ENCODE peak calls at places on chromosome 12, in five cellular contexts. G is neural progenitor cell; P is GM23248; K is BE2C; X is effector memory CD4-positive, alpha-beta T cell. Z is an unnamed sample. For H3K27me3 and H3K4me1, the result is how much of the 10 kb centered on the place peaks cover.

GRCh38 chr12:38154096-38155019 is 162.2 kb upstream of the ALG10B start:
- DNase-seq in G (no peak), X (no peak), P (no peak), K (no peak), Z (no peak)

GRCh38 chr12:80821513-80822000 is 104.8 kb downstream of the MYF5 start:
- DNase-seq in X (no peak), K (peak), G (peak), P (no peak), Z (no peak)

GRCh38 chr12:132228535-132229422 is 84.5 kb downstream of the NOC4L start:
- DNase-seq in X (no peak), K (no peak), P (no peak), G (no peak), Z (no peak)

GRCh38 chr12:53929527-53929926 is 9.1 kb upstream of the HOXC13 start:
- DNase-seq in G (no peak), X (no peak), P (no peak), K (no peak), Z (no peak)

GRCh38 chr12:57892232-57892987 is 45.9 kb upstream of the CTDSP2 start:
- DNase-seq in K (no peak), X (no peak), P (no peak), G (no peak), Z (no peak)

GRCh38 chr12:117685115-117685926 is 283.5 kb downstream of the KSR2 start:
- DNase-seq in G (peak), P (peak), X (no peak), K (peak), Z (peak)

GRCh38 chr12:117120787-117121186 is 21.6 kb upstream of the TESC start:
- DNase-seq in P (no peak), G (no peak), X (no peak), K (peak), Z (no peak)

GRCh38 chr12:133023566-133023965 is 13.7 kb upstream of the ZNF84 start:
- DNase-seq in P (peak), X (no peak), G (no peak), K (no peak), Z (no peak)

GRCh38 chr12:120861074-120861795 is 42.9 kb downstream of the SPPL3 start:
- DNase-seq in K (no peak), P (no peak), G (no peak), X (no peak), Z (no peak)

GRCh38 chr12:112097641-112098040 is 10.9 kb downstream of the NAA25 start:
- DNase-seq in X (no peak), G (no peak), P (no peak), K (no peak), Z (no peak)

GRCh38 chr12:112978163-112979081 is at the start of gene OAS2:
- DNase-seq in P (peak), G (peak), K (no peak), X (peak), Z (peak)

GRCh38 chr12:6532927-6533652 is 1.2 kb upstream of the GAPDH start:
- DNase-seq in P (peak), G (peak), K (peak), X (no peak), Z (peak)

GRCh38 chr12:96047151-96047620 is 11.8 kb upstream of the LTA4H start:
- DNase-seq in G (no peak), X (no peak), K (no peak), P (no peak), Z (no peak)

GRCh38 chr12:62263956-62264355 is 3.8 kb downstream of the USP15 start:
- DNase-seq in P (no peak), X (no peak), G (no peak), K (no peak), Z (no peak)

GRCh38 chr12:57606821-57607220 is 2.2 kb downstream of the DTX3 start:
- DNase-seq in X (no peak), K (no peak), G (no peak), P (no peak), Z (no peak)

GRCh38 chr12:13811061-13811460 is 170.3 kb downstream of the GRIN2B start:
- DNase-seq in P (no peak), G (no peak), K (no peak), X (no peak), Z (no peak)

GRCh38 chr12:122813310-122813713 is 21.9 kb upstream of the HIP1R start:
- DNase-seq in K (no peak), P (no peak), G (no peak), X (no peak), Z (no peak)

GRCh38 chr12:82694970-82695369 is 8.3 kb downstream of the TMTC2 start:
- DNase-seq in P (peak), X (no peak), G (no peak), K (no peak), Z (no peak)

GRCh38 chr12:122423258-122424165 is 1.0 kb upstream of the CLIP1 start:
- DNase-seq in P (peak), K (peak), G (peak), X (no peak), Z (peak)

GRCh38 chr12:102522768-102523167 is 42.4 kb upstream of the IGF1 start:
- DNase-seq in P (no peak), X (no peak), K (no peak), G (no peak), Z (no peak)

GRCh38 chr12:116882742-116883141 is 1.5 kb upstream of the HRK start:
- DNase-seq in X (no peak), P (peak), K (peak), G (peak), Z (no peak)

GRCh38 chr12:66453837-66454236 is 151.5 kb downstream of the HELB start:
- DNase-seq in G (no peak), P (no peak), X (no peak), K (no peak), Z (no peak)

GRCh38 chr12:22974865-22975264 is 349.9 kb downstream of the ETNK1 start:
- DNase-seq in K (no peak), G (no peak), X (no peak), P (peak), Z (no peak)

GRCh38 chr12:87687362-87687761 is 341.8 kb downstream of the C12orf50 start:
- DNase-seq in G (no peak), X (no peak), P (peak), K (no peak), Z (no peak)

GRCh38 chr12:104358353-104359003 is 54.9 kb downstream of the EID3 start:
- DNase-seq in X (peak), K (peak), P (peak), G (peak), Z (peak)

GRCh38 chr12:124449623-124450375 is 117.6 kb downstream of the NCOR2 start:
- DNase-seq in X (no peak), G (no peak), P (no peak), K (no peak), Z (no peak)

GRCh38 chr12:20018406-20018805 is 349.9 kb upstream of the PDE3A start:
- DNase-seq in X (no peak), P (no peak), G (no peak), K (no peak), Z (no peak)

GRCh38 chr12:49295087-49296001 is at the start of gene PRPH:
- DNase-seq in K (peak), X (no peak), G (peak), P (peak), Z (no peak)

GRCh38 chr12:49294804-49295086 is 202 bp upstream of the PRPH start:
- DNase-seq in P (no peak), K (no peak), X (no peak), G (no peak), Z (no peak)

GRCh38 chr12:49292729-49293055 is 2.3 kb upstream of the PRPH start:
- DNase-seq in X (no peak), G (no peak), K (peak), P (no peak), Z (no peak)

GRCh38 chr12:49293056-49293956 is 1.6 kb upstream of the PRPH start:
- DNase-seq in K (peak), G (peak), P (no peak), X (no peak), Z (no peak)

DNA sequence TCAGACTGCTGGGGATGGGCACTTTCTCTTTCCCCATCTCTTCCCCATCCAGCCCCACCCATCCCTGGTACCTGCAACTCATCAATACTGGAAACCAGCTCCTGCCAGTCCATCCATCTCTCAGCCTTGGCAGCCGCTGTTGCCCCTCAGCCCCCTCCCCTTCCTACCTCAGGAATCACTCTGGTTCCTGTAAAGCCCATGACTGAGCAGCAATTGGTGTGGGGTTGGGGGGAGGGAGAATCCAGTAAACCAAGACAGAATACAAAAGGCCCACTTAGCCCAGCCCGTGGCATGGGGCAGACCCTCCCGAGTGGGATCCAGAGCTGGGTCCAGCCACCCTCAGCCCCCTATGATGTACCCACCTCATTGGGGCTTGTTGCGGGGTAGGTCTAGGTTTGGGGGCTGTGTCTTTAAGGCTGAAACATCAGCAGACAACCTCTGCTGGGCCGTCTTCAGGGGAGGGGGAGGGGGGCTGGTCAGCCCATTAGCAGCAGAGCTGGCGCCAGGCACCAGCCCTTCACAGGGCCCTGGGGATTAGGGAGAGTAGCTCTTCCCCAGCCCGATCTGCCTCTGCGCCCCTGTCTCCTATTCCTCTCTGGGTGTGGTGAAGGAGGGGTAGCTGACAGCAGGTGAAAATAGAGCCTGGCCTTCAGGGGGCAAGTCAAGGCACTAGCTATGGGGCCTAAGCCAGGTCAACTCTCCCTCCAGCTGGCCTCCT is 702 bp upstream of the PRPH start:
- DNase-seq in X (no peak), P (no peak), K (peak), G (peak), Z (no peak)
- H3K27me3 ChIP-seq in X (under half), P (under half), K (under half), G (half or more), Z (under half)

GRCh38 chr12:110247340-110248095 is 33.5 kb upstream of the ATP2A2 start:
- DNase-seq in P (no peak), K (peak), X (no peak), G (no peak), Z (no peak)

GRCh38 chr12:110246690-110247339 is 34.2 kb upstream of the ATP2A2 start:
- DNase-seq in K (no peak), G (no peak), P (no peak), X (no peak), Z (no peak)

GRCh38 chr12:110244372-110244771 is 36.7 kb upstream of the ATP2A2 start:
- DNase-seq in P (no peak), G (no peak), K (no peak), X (no peak), Z (no peak)

GRCh38 chr12:110244829-110245228 is 36.2 kb upstream of the ATP2A2 start:
- DNase-seq in X (no peak), K (no peak), G (peak), P (no peak), Z (no peak)

DNA sequence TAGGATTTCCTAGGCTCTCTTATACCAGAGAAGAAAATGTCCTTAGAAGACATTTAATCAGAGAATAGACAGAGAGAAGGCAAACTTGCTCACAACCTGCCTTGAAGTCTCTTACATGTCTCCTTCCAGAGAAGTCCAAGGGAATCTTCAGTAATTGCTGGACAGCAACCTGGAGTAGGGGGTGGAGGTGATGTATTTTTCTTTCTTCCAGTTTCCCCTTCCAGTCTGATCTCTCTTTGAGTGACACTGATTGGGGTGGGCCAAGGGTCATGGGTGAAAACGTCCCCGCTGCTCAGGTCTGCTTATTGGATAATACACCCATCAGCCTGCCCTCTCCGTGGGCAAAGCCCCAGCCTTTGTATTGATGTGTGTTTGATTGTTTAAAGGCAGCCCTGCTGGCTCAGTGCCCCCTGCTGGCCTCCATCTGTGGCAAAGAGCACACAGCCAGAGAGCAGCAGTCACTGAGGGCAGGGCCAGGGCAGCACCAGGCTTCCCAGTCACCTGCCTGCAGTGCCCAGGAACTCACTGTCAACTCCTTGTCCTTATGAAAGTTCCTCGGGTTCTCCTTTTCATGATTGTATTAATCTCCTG is 35.7 kb upstream of the ATP2A2 start:
- DNase-seq in G (peak), P (peak), K (peak), X (peak), Z (peak)
- H3K4me1 ChIP-seq in G (under half), P (under half), K (under half), X (under half), Z (under half)

DNA sequence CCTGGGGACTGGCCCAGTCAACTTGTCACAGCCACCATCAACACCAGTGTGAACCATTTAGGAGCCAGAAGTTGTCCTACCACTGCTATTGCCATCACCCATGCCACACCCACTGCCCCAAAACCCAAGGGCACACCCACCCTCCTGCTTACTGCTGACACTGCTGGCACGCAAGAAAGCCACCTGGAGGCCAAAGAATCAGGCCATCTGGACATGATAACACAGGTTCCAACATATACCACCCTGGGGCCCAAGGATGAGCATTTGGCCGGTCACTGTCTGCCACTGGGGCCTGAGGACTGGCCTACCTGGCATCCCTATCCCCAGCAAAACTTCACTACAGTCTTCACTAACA is 181.6 kb downstream of the MYRFL start:
- DNase-seq in K (no peak), G (no peak), X (no peak), P (no peak), Z (no peak)
- H3K27me3 ChIP-seq in K (under half), G (under half), X (under half), P (under half), Z (under half)

GRCh38 chr12:31324116-31324844 is 1.7 kb downstream of the SINHCAF start:
- DNase-seq in X (peak), G (peak), K (peak), P (peak), Z (peak)

GRCh38 chr12:31321565-31322228 is 4.3 kb downstream of the SINHCAF start:
- DNase-seq in K (no peak), P (peak), G (no peak), X (no peak), Z (no peak)

GRCh38 chr12:31324845-31325523 is 966 bp downstream of the SINHCAF start:
- DNase-seq in K (peak), P (peak), X (peak), G (peak), Z (peak)

GRCh38 chr12:31322651-31323248 is 3.2 kb downstream of the SINHCAF start:
- DNase-seq in G (peak), P (peak), K (no peak), X (no peak), Z (peak)

DNA sequence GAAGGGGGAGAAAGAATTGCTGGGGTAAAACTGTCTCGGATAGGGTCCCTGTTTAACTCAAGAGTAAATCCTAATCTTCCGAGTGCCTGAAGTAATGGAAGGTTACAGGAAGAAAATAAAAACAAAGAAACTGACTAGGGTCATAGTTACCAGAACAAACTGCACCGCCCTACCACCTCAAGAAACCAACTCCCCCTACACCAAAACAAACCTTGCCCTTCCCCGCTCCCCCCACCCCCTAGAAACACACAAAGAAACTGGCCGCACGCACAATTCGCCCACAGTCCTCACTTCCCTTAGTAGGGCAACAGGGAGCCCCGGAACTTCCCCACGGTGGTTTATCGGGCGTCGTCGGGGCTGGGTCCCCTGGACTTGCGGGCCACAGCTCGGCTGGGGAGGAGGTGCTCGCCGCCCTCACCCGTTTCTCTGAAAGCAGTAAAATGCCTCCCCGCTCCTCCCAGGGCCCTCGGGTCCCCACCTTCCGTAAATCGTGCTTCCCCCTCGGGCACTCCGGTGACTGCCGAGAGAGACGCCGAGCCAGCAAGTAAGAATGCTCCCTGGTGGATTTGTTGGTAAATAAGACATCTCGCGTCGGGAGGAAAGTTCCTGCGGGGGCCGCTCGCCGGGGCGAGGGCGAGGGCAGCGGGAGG is 2.4 kb downstream of the SINHCAF start:
- DNase-seq in X (peak), K (peak), P (peak), G (no peak), Z (peak)
- H3K4me1 ChIP-seq in X (under half), K (under half), P (under half), G (half or more), Z (under half)

GRCh38 chr12:15788266-15789214 is 648 bp downstream of the EPS8 start:
- DNase-seq in K (no peak), G (peak), P (peak), X (no peak), Z (peak)
- H3K27me3 ChIP-seq in K (half or more), G (half or more), P (under half), X (under half), Z (under half)

DNA sequence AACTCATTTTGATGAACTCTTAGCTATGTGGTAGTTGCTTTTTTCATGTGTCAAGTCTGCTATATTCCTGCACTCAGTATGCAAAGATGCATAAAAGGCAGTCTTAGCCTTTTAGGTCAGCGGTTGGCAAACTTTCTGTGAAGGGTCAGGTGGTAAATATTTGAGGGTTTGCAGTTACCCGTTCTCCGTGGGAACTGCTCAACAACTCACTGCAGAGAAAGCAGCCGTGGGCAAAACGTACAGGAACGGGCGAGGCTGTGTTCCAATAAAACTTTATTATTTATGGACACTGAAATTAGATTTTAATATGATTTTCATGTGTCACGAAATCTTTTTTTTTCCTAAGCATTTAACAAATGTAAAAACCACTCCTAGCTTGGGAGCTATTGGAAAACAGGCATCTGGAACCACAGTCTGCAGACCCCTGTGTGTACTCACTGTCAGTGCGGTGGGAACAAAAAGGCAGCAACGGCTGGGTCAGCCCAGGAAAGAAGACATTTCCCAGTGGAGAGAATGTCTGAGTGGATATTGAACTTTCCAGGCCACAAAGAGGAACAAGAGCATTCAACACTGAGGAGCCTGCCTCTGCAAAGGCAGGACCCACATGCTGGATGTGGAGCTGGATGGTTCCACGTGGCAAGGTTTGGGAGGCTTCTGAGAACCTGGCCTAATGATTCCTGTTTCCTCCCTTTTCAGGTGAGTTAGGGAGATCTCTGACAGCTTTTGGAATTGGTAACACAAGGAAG is 3.5 kb upstream of the ACACB start:
- DNase-seq in K (no peak), X (no peak), P (no peak), G (no peak), Z (no peak)
- H3K4me1 ChIP-seq in K (under half), X (under half), P (under half), G (under half), Z (under half)

DNA sequence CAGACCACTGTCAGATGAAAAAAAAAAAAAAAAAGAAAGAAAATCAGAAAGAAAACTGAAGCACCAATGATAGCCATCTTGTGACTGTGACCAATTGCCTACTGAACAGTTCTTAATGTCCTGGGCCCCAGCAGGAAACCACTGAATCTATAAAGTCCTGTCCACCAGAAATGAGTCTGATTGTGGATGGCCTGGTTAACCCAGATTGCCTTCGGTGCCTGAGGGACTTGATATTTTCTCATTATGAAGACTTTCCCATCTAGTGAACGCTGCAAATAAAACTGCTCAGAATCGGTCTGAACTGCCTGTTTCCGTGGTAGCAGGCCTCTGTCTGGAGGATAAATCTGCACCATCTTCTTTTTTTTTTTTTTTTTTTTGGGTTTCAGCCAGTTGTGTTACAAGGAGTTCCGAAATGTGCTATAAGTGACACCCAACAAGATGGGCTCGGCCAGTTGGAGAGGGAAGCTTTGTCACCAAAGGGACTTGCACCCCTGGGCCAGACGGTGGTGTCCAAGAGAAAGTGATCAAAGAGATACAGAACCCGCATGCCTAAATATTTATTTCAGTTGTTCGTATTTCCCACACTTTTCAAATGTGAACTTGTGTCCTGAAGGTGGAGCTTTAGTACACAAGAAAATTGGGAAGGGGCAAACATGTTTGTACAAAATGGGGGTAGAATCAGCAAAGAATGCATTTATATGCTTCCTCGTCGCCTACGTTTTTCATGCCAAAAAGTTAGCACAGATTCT is 3.0 kb upstream of the PLXNC1 start:
- DNase-seq in G (peak), X (no peak), P (peak), K (peak), Z (peak)
- H3K27me3 ChIP-seq in G (under half), X (under half), P (under half), K (half or more), Z (under half)

Z was measured in HAP-1.